ENCODE peak calls at places on chromosomes 3 and 15, in seven cellular contexts. X, I, B, F, P, E and G are unnamed samples.

GRCh38 chr3:177904661-177905060 is 631.6 kb upstream of the KCNMB2 start:
- DNase-seq in X (no peak), I (no peak), B (no peak), F (no peak), P (no peak), E (no peak), G (no peak)

GRCh38 chr3:45693941-45694521 is 4.8 kb downstream of the SACM1L start:
- DNase-seq in X (no peak), I (no peak), B (no peak), F (no peak), P (no peak), E (no peak), G (no peak)

GRCh38 chr15:36887214-36888017 is 212.9 kb downstream of the MEIS2 start:
- DNase-seq in X (peak; percentile 50), I (no peak), B (peak; percentile 12), F (no peak), P (no peak), E (no peak), G (no peak)

GRCh38 chr15:87537295-87537694 is 719.2 kb downstream of the NTRK3 start:
- DNase-seq in X (no peak), I (no peak), B (no peak), F (no peak), P (no peak), E (no peak), G (no peak)

GRCh38 chr15:22980189-22981136 is at the start of gene CYFIP1:
- DNase-seq in X (peak; percentile 93), I (peak; percentile 72), B (peak; percentile 75), F (peak; percentile 57), P (peak; percentile 60), E (no peak), G (no peak)

GRCh38 chr15:68154923-68155559 is 50.1 kb downstream of the CALML4 start:
- DNase-seq in X (no peak), I (peak; percentile 52), B (peak; percentile 63), F (no peak), P (no peak), E (no peak), G (peak; percentile 35)

GRCh38 chr15:48084759-48085420 is 35.9 kb upstream of the SLC24A5 start:
- DNase-seq in X (no peak), I (peak; percentile 17), B (no peak), F (no peak), P (no peak), E (no peak), G (no peak)

GRCh38 chr15:22893081-22893480 is 54.6 kb downstream of the NIPA2 start:
- DNase-seq in X (no peak), I (no peak), B (no peak), F (no peak), P (no peak), E (no peak), G (no peak)

GRCh38 chr3:24457719-24458118 is 36.9 kb downstream of the THRB start:
- DNase-seq in X (no peak), I (no peak), B (no peak), F (no peak), P (no peak), E (no peak), G (no peak)

GRCh38 chr3:185365281-185366211 is 2.6 kb downstream of the MAP3K13 start:
- DNase-seq in X (no peak), I (no peak), B (peak; percentile 79), F (no peak), P (no peak), E (no peak), G (no peak)

GRCh38 chr3:10672422-10672821 is 143.6 kb upstream of the SLC6A11 start:
- DNase-seq in X (no peak), I (no peak), B (no peak), F (no peak), P (no peak), E (no peak), G (no peak)

GRCh38 chr3:22714758-22715157 is 488.4 kb upstream of the UBE2E2 start:
- DNase-seq in X (no peak), I (no peak), B (no peak), F (no peak), P (no peak), E (no peak), G (no peak)

GRCh38 chr15:78004919-78005634 is 72.4 kb downstream of the TBC1D2B start:
- DNase-seq in X (peak; percentile 84), I (no peak), B (no peak), F (peak; percentile 89), P (peak; percentile 67), E (no peak), G (no peak)

GRCh38 chr3:105691053-105691452 is 177.8 kb downstream of the CBLB start:
- DNase-seq in X (no peak), I (no peak), B (no peak), F (no peak), P (no peak), E (no peak), G (no peak)

GRCh38 chr3:117278424-117279190 is 569.0 kb downstream of the TUSC7 start:
- DNase-seq in X (no peak), I (peak; percentile 37), B (peak; percentile 72), F (no peak), P (no peak), E (no peak), G (no peak)

GRCh38 chr15:50358805-50359204 is 3.8 kb upstream of the GABPB1 start:
- DNase-seq in X (no peak), I (peak; percentile 29), B (peak; percentile 36), F (no peak), P (no peak), E (no peak), G (peak; percentile 69)

GRCh38 chr15:35481992-35482391 is 64.0 kb downstream of the DPH6 start:
- DNase-seq in X (no peak), I (peak; percentile 85), B (peak; percentile 17), F (peak; percentile 31), P (no peak), E (no peak), G (no peak)

GRCh38 chr3:161305095-161305991 is 66.0 kb downstream of the SPTSSB start:
- DNase-seq in X (no peak), I (no peak), B (peak; percentile 31), F (no peak), P (no peak), E (no peak), G (peak; percentile 72)

GRCh38 chr3:57646723-57647122 is 46.2 kb downstream of the DENND6A start:
- DNase-seq in X (no peak), I (no peak), B (no peak), F (peak; percentile 30), P (no peak), E (no peak), G (peak; percentile 39)

GRCh38 chr3:13219077-13219901 is 146.1 kb upstream of the IQSEC1 start:
- DNase-seq in X (no peak), I (no peak), B (no peak), F (no peak), P (no peak), E (no peak), G (no peak)

GRCh38 chr3:4508048-4508981 is 15.2 kb downstream of the ITPR1 start:
- DNase-seq in X (no peak), I (no peak), B (no peak), F (no peak), P (no peak), E (no peak), G (no peak)

GRCh38 chr3:56421205-56421604 is 47.1 kb downstream of the ERC2 start:
- DNase-seq in X (no peak), I (no peak), B (no peak), F (no peak), P (no peak), E (no peak), G (no peak)

GRCh38 chr15:81331600-81331999 is 7.7 kb upstream of the STARD5 start:
- DNase-seq in X (no peak), I (no peak), B (no peak), F (no peak), P (no peak), E (no peak), G (no peak)

GRCh38 chr3:129855454-129856419 is 37.8 kb downstream of the TMCC1 start:
- DNase-seq in X (no peak), I (peak; percentile 56), B (no peak), F (peak; percentile 12), P (no peak), E (no peak), G (peak; percentile 91)

GRCh38 chr3:196689941-196690660 is 21.9 kb downstream of the CEP19 start:
- DNase-seq in X (no peak), I (no peak), B (no peak), F (no peak), P (no peak), E (no peak), G (no peak)

GRCh38 chr3:75983609-75984290 is 198.4 kb upstream of the ZNF717 start:
- DNase-seq in X (no peak), I (no peak), B (no peak), F (no peak), P (no peak), E (no peak), G (no peak)

GRCh38 chr3:94862703-94863102 is 799.8 kb downstream of the NSUN3 start:
- DNase-seq in X (no peak), I (peak; percentile 36), B (peak; percentile 17), F (no peak), P (no peak), E (no peak), G (peak; percentile 5)

GRCh38 chr3:194257916-194258668 is 93.0 kb downstream of the CPN2 start:
- DNase-seq in X (no peak), I (no peak), B (no peak), F (no peak), P (no peak), E (no peak), G (no peak)

GRCh38 chr3:175186511-175186910 is 327.4 kb downstream of the NAALADL2 start:
- DNase-seq in X (no peak), I (no peak), B (no peak), F (no peak), P (no peak), E (no peak), G (no peak)

GRCh38 chr15:66833372-66833771 is 131.3 kb downstream of the SMAD6 start:
- DNase-seq in X (no peak), I (no peak), B (no peak), F (no peak), P (no peak), E (no peak), G (no peak)

GRCh38 chr15:99951471-99951870 is 218.2 kb upstream of the LYSMD4 start:
- DNase-seq in X (no peak), I (no peak), B (no peak), F (peak; percentile 49), P (no peak), E (no peak), G (no peak)

GRCh38 chr15:31842532-31843195 is 187.7 kb upstream of the CHRNA7 start:
- DNase-seq in X (no peak), I (no peak), B (no peak), F (no peak), P (no peak), E (no peak), G (no peak)